ENCODE peak calls at places on chromosomes 16 and 17, in four cellular contexts. T, B, N and M are unnamed samples.

GRCh38 chr16:86668136-86668535 is 89.8 kb downstream of the FOXL1 start:
- DNase-seq in T (no peak), B (peak), N (no peak), M (peak)

GRCh38 chr16:69386596-69386995 is 789 bp upstream of the TERF2 start:
- DNase-seq in T (no peak), B (no peak), N (no peak), M (no peak)

GRCh38 chr16:28189237-28189636 is 22.5 kb downstream of the XPO6 start:
- DNase-seq in T (no peak), B (peak), N (no peak), M (no peak)

GRCh38 chr16:3774819-3775218 is 57.5 kb upstream of the TRAP1 start:
- DNase-seq in T (no peak), B (no peak), N (no peak), M (no peak)

GRCh38 chr16:75026892-75027391 is 28.1 kb downstream of the ZNRF1 start:
- DNase-seq in T (no peak), B (no peak), N (no peak), M (no peak)

GRCh38 chr16:49600976-49601375 is 227.4 kb downstream of the C16orf78 start:
- DNase-seq in T (no peak), B (no peak), N (no peak), M (no peak)

GRCh38 chr17:63446218-63446980 is at the start of gene CYB561:
- DNase-seq in T (peak), B (peak), N (peak), M (no peak)

GRCh38 chr17:8372422-8372821 is 4.1 kb downstream of the KRABD2 start:
- DNase-seq in T (no peak), B (no peak), N (no peak), M (no peak)

GRCh38 chr16:69463876-69464275 is 39.5 kb downstream of the CYB5B start:
- DNase-seq in T (no peak), B (no peak), N (no peak), M (no peak)

GRCh38 chr17:75821552-75821951 is 22.7 kb downstream of the UNC13D start:
- DNase-seq in T (no peak), B (no peak), N (no peak), M (no peak)

GRCh38 chr16:87860553-87861299 is 8.6 kb downstream of the SLC7A5 start:
- DNase-seq in T (no peak), B (peak), N (no peak), M (no peak)

GRCh38 chr16:12874135-12874534 is 27.3 kb upstream of the SHISA9 start:
- DNase-seq in T (no peak), B (peak), N (no peak), M (no peak)

GRCh38 chr17:75642221-75643032 is 9.2 kb downstream of the SMIM5 start:
- DNase-seq in T (no peak), B (no peak), N (no peak), M (no peak)

GRCh38 chr17:68036304-68037147 is 991 bp downstream of the KPNA2 start:
- DNase-seq in T (no peak), B (no peak), N (no peak), M (peak)

GRCh38 chr16:68917541-68917940 is 74.2 kb downstream of the TANGO6 start:
- DNase-seq in T (no peak), B (no peak), N (no peak), M (no peak)

GRCh38 chr16:76114681-76115080 is 162.5 kb upstream of the CNTNAP4 start:
- DNase-seq in T (no peak), B (no peak), N (no peak), M (peak)

GRCh38 chr16:667780-668518 is at the start of gene RHOT2:
- DNase-seq in T (peak), B (peak), N (peak), M (peak)

GRCh38 chr17:38748329-38749221 is at the start of gene PCGF2:
- DNase-seq in T (peak), B (peak), N (peak), M (no peak)

GRCh38 chr17:21318439-21318838 is 33.9 kb downstream of the MAP2K3 start:
- DNase-seq in T (peak), B (no peak), N (peak), M (no peak)

GRCh38 chr17:29042679-29043538 is at the start of gene PIPOX:
- DNase-seq in T (peak), B (peak), N (no peak), M (peak)

GRCh38 chr16:10870137-10870776 is 6.7 kb upstream of the CIITA start:
- DNase-seq in T (no peak), B (no peak), N (no peak), M (peak)

GRCh38 chr17:62760888-62761267 is 47.2 kb downstream of the MARCHF10 start:
- DNase-seq in T (no peak), B (no peak), N (no peak), M (no peak)

GRCh38 chr16:87305505-87306391 is 11.4 kb downstream of the C16orf95 start:
- DNase-seq in T (no peak), B (no peak), N (no peak), M (peak)

GRCh38 chr17:82932146-82933005 is 92.6 kb upstream of the ZNF750 start:
- DNase-seq in T (peak), B (no peak), N (no peak), M (no peak)
- TF ChIP-seq POLR2A in T (no peak), B (no peak), N (no peak), M (no peak)

GRCh38 chr16:31148281-31148728 is 1.6 kb downstream of the PRSS36 start:
- DNase-seq in T (peak), B (no peak), N (peak), M (no peak)
- H3K4me3 ChIP-seq in T (peak), B (no peak), N (no peak), M (no peak)

GRCh38 chr16:84720180-84720579 is 20.4 kb downstream of the USP10 start:
- DNase-seq in T (no peak), B (no peak), N (no peak), M (no peak)

GRCh38 chr16:84716740-84717139 is 16.9 kb downstream of the USP10 start:
- DNase-seq in T (no peak), B (no peak), N (no peak), M (no peak)

GRCh38 chr16:84714028-84714427 is 14.2 kb downstream of the USP10 start:
- DNase-seq in T (no peak), B (no peak), N (no peak), M (peak)

GRCh38 chr16:84715854-84716253 is 16.1 kb downstream of the USP10 start:
- DNase-seq in T (no peak), B (no peak), N (no peak), M (no peak)

DNA sequence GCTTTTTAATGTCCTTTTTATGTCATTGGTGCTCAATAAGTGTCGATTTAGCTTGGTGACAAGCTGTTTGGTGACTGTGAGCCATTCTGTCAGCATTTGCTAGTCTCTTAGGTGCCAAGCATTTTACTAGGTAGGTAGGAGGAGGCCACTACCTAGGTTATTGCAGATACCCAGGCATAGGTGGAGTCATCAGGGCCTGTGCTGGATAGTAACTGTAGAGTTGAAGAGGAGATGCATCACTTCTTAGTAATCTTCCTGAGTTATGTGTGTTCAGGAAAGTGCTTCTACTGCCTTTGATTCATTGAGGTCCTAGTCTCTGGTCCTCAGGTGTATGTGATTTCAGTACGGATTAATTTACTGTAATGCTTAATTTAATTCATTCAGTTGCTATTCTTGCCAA is 17.7 kb downstream of the USP10 start:
- DNase-seq in T (no peak), B (no peak), N (no peak), M (no peak)
- TF ChIP-seq CTCF in T (no peak), B (no peak), N (no peak), M (no peak)

GRCh38 chr17:82338858-82339633 is 5.5 kb upstream of the SECTM1 start:
- DNase-seq in T (peak), B (peak), N (peak), M (no peak)
- TF ChIP-seq POLR2A in T (no peak), B (peak), N (no peak), M (no peak)

GRCh38 chr17:77962349-77962748 is 3.8 kb downstream of the TNRC6C start:
- DNase-seq in T (no peak), B (no peak), N (no peak), M (no peak)
- H3K4me3 ChIP-seq in T (no peak), B (no peak), N (no peak), M (no peak)

DNA sequence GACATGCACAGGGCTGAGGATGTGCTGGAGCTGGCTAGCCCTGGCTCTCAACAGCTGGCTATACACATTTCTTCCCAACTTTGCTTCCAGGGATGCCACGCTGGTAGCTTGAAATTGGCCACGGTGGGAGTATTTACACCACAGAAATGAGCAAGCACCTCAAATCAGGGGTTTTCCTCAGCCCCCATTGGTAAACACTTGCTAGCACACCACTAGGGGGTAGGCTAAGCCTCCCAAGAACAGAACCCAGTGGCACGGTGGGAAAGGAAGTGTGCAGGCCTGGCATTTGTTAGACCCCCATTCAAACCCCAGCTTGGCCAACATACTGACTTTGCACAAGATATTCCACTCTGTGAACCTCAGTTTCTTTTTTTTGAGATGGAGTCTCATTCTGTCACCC is 12.9 kb downstream of the DRC3 start:
- DNase-seq in T (no peak), B (peak), N (no peak), M (peak)
- TF ChIP-seq CTCF in T (no peak), B (peak), N (no peak), M (peak)

GRCh38 chr17:41785091-41785875 is 1.2 kb downstream of the JUP start:
- DNase-seq in T (peak), B (peak), N (no peak), M (peak)
- TF ChIP-seq POLR2A in T (no peak), B (no peak), N (no peak), M (no peak)

GRCh38 chr17:58533616-58534188 is 19.3 kb upstream of the MTMR4 start:
- DNase-seq in T (no peak), B (no peak), N (no peak), M (no peak)

GRCh38 chr17:58531661-58532554 is 17.5 kb upstream of the MTMR4 start:
- DNase-seq in T (peak), B (no peak), N (peak), M (peak)

GRCh38 chr17:58534331-58534730 is 19.9 kb upstream of the MTMR4 start:
- DNase-seq in T (no peak), B (no peak), N (no peak), M (no peak)

GRCh38 chr17:58531122-58531521 is 16.7 kb upstream of the MTMR4 start:
- DNase-seq in T (no peak), B (no peak), N (no peak), M (no peak)

DNA sequence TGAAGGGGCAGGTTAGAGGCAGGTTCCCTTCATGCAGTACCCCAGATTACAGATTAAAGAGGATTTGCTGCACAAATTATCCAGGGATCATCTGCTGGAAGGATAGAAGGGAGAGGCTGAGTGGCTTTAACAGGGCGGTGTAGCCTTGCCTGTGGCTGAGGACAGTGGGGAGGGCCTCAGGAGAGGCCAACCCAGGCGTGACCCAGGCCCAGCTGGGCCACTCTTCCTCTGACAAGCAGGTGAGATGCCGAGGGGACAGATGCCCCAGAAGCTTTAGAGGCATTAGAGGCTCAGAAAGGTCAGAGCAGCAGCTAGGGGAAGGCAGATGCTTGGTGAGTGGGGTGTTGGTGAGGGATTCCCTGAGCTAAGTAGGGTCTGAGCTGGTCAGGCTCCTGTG is 18.1 kb upstream of the MTMR4 start:
- DNase-seq in T (no peak), B (no peak), N (no peak), M (no peak)
- H3K4me3 ChIP-seq in T (peak), B (peak), N (no peak), M (no peak)

DNA sequence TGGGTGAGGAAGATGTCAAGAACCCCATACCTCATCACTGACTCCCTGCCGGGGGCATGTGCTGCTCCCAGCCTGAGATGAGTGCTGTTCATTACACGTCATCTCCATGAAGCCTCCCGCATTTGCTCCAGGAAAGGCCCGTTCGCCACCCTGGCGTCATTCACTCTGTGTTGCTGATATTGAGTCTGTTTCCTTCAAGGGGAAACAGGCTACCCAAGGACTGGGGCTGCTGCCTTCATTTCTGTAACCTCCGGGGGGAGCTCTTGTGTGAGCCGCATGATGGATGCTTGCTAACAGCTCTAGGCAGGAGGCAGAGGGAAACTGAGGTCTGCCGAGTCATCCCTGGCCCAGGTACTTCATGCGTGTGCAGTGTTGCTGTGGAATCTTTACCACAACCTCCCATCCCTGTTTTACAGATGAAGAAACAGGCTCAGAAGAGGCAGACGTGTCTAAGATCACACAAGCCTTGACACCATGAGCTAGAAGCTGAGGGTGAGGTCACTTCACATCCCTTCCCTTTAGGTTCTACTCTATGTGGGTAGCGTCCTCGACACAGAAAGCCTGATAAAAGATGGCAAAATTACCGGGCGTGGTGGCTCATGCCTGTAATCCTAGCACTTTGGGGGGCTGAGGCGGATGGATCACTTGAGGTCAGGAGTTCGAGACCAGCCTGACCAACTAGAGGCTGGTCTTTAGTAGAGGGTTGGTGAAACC is 3.5 kb upstream of the ARMC5 start:
- DNase-seq in T (peak), B (peak), N (peak), M (peak)
- TF ChIP-seq CTCF in T (no peak), B (peak), N (no peak), M (peak)

DNA sequence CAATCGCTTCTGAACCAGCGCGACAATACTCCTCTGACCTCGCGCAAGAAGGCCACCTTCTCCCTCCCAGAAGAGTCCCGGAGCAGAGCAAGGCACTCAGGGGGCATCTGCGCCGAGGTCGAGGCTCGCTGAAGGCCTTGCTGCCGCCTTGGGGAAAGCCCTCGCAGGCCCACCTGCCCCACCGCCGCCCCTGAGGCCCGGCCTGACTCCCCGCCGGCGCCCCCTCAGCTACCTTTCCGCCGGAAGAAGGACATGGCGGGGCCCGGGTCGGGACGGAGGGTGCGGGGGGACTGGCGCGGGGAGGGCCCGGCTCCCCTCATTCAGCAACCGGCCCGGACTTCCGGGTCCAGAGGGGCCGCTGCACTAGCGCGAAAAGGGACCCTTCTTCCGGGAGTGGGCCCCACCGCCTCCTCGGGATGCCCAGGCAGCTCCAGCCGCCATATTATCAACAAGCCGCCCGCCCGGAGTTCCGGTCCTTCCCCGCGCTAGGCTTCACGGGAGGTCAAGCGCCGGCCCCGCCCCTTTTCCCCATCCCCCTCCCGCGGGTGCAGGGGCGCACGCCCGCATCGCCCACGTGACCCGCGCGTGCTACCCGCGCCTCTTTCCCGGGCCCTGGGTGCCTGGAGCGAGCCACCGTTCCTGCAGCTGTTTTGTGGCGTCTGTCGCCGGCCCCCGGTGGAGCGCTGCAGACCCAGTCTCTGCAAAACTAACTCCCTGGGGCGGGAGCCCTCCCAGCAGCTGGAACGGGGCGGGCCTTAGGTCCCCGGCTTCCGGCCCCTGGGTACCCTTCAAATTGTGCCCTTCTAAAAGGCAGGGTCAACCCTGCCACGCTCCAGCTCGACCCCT is at the start of gene AKAP10:
- DNase-seq in T (peak), B (peak), N (peak), M (peak)
- TF ChIP-seq POLR2A in T (peak), B (peak), N (no peak), M (peak)